ENCODE peak calls at places on chromosomes 1 and 21, in seven cellular contexts. W, M, B, C, T, Q and D are unnamed samples.

GRCh38 chr21:41668686-41669532 is 97.9 kb downstream of the RIPK4 start:
- DNase-seq in C (no peak), T (no peak), W (no peak), B (no peak), Q (no peak), M (no peak), D (no peak)

GRCh38 chr1:234887026-234887910 is 241.4 kb downstream of the TOMM20 start:
- DNase-seq in T (no peak), B (no peak), W (no peak), C (peak), M (peak), Q (no peak), D (no peak)

GRCh38 chr1:205536759-205537361 is 32.4 kb downstream of the CDK18 start:
- DNase-seq in T (peak), Q (no peak), C (no peak), M (no peak), W (no peak), B (no peak), D (no peak)

GRCh38 chr1:212738330-212738729 is 38.7 kb upstream of the BATF3 start:
- DNase-seq in W (peak), B (no peak), Q (no peak), M (no peak), C (no peak), T (no peak), D (no peak)

GRCh38 chr1:229854620-229855019 is 212.4 kb upstream of the GALNT2 start:
- DNase-seq in W (no peak), C (no peak), T (no peak), M (no peak), B (no peak), Q (no peak), D (no peak)

GRCh38 chr1:221794079-221794670 is 52.3 kb upstream of the DUSP10 start:
- DNase-seq in B (no peak), T (no peak), C (peak), W (peak), M (no peak), Q (no peak), D (no peak)

GRCh38 chr21:14836950-14837349 is 227.8 kb downstream of the NRIP1 start:
- DNase-seq in B (no peak), W (no peak), T (no peak), Q (no peak), C (no peak), M (no peak), D (no peak)

GRCh38 chr21:14862794-14863720 is 201.7 kb downstream of the NRIP1 start:
- DNase-seq in B (no peak), C (no peak), T (no peak), W (no peak), Q (no peak), M (no peak), D (peak)

GRCh38 chr1:154476791-154477190 is 25.2 kb upstream of the TDRD10 start:
- DNase-seq in T (no peak), M (no peak), Q (no peak), W (no peak), B (no peak), C (no peak), D (no peak)

GRCh38 chr1:245871881-245872280 is 635.2 kb downstream of the SMYD3 start:
- DNase-seq in W (no peak), M (no peak), B (no peak), T (no peak), Q (no peak), C (peak), D (no peak)

GRCh38 chr1:240239309-240239708 is 147.6 kb downstream of the FMN2 start:
- DNase-seq in T (no peak), W (no peak), Q (no peak), B (no peak), M (no peak), C (no peak), D (no peak)

GRCh38 chr1:226814751-226815496 is 55.5 kb upstream of the PSEN2 start:
- DNase-seq in M (peak), T (no peak), W (peak), C (peak), Q (no peak), B (peak), D (no peak)

GRCh38 chr1:199490804-199491527 is 536.5 kb upstream of the NR5A2 start:
- DNase-seq in Q (no peak), C (peak), W (peak), B (peak), M (no peak), T (no peak), D (no peak)

GRCh38 chr1:6041432-6042062 is 4.1 kb upstream of the KCNAB2 start:
- DNase-seq in W (peak), C (no peak), B (no peak), M (no peak), T (no peak), Q (peak), D (peak)

GRCh38 chr21:30936207-30936606 is 54.8 kb upstream of the KRTAP11-1 start:
- DNase-seq in C (no peak), M (no peak), T (no peak), Q (no peak), W (no peak), B (no peak), D (no peak)

GRCh38 chr1:39949891-39950290 is 5.1 kb upstream of the MFSD2A start:
- DNase-seq in Q (no peak), B (no peak), C (no peak), W (no peak), M (no peak), T (no peak), D (no peak)

GRCh38 chr1:44014365-44015104 is 16.7 kb downstream of the SLC6A9 start:
- DNase-seq in W (no peak), M (no peak), C (no peak), B (no peak), Q (no peak), T (no peak), D (no peak)

GRCh38 chr1:179166663-179167417 is 62.6 kb downstream of the ABL2 start:
- DNase-seq in B (no peak), W (no peak), C (peak), Q (no peak), T (no peak), M (no peak), D (no peak)

GRCh38 chr1:217525773-217526490 is 105.0 kb downstream of the GPATCH2 start:
- DNase-seq in M (no peak), T (no peak), W (no peak), B (no peak), Q (no peak), C (no peak), D (no peak)